ENCODE peak calls at places on chromosomes 6 and 20, in five cellular contexts. Y, J, K, M and U are unnamed samples.

GRCh38 chr6:21730533-21730932 is 137.0 kb downstream of the SOX4 start:
- DNase-seq in Y (no peak), K (no peak), M (no peak), J (no peak), U (no peak)

GRCh38 chr20:34880095-34880680 is 3.8 kb downstream of the ACSS2 start:
- DNase-seq in M (no peak), Y (no peak), J (no peak), K (no peak), U (no peak)

GRCh38 chr20:34390769-34391447 is 27.8 kb downstream of the ITCH start:
- DNase-seq in J (peak; percentile 5), Y (no peak), M (peak; percentile 85), K (peak; percentile 53), U (peak; percentile 66)

GRCh38 chr20:20568604-20569205 is 143.7 kb downstream of the RALGAPA2 start:
- DNase-seq in Y (no peak), K (no peak), M (no peak), J (no peak), U (peak; percentile 3)

GRCh38 chr6:107985701-107986100 is 27.7 kb upstream of the SEC63 start:
- DNase-seq in Y (no peak), M (no peak), J (no peak), K (no peak), U (no peak)

GRCh38 chr6:124854338-124854922 is 107.8 kb upstream of the RNF217 start:
- DNase-seq in K (no peak), J (no peak), M (no peak), Y (no peak), U (no peak)

GRCh38 chr20:33675127-33675954 is 1.1 kb upstream of the NECAB3 start:
- DNase-seq in J (no peak), M (no peak), Y (no peak), K (no peak), U (no peak)

GRCh38 chr20:57650756-57651483 is 30.7 kb upstream of the ZBP1 start:
- DNase-seq in M (no peak), J (no peak), Y (peak; percentile 61), K (peak; percentile 13), U (no peak)

GRCh38 chr20:40628877-40629276 is 60.2 kb downstream of the MAFB start:
- DNase-seq in J (no peak), K (no peak), Y (no peak), M (no peak), U (no peak)

GRCh38 chr6:40436685-40437604 is 150.2 kb downstream of the LRFN2 start:
- DNase-seq in Y (no peak), J (no peak), M (no peak), K (no peak), U (no peak)

GRCh38 chr6:34172961-34173775 is 27.3 kb upstream of the GRM4 start:
- DNase-seq in M (no peak), K (peak; percentile 6), J (no peak), Y (peak; percentile 34), U (no peak)

GRCh38 chr6:168119539-168119938 is 40.5 kb upstream of the FRMD1 start:
- DNase-seq in M (no peak), J (no peak), Y (no peak), K (no peak), U (no peak)

GRCh38 chr20:55415567-55416142 is 589.7 kb downstream of the CBLN4 start:
- DNase-seq in K (no peak), Y (no peak), M (no peak), J (no peak), U (no peak)

GRCh38 chr6:132007474-132008190 is 56.5 kb upstream of the CCN2 start:
- DNase-seq in Y (no peak), M (no peak), K (no peak), J (no peak), U (no peak)

GRCh38 chr6:142378138-142378875 is 76.5 kb downstream of the ADGRG6 start:
- DNase-seq in K (peak; percentile 24), M (peak; percentile 53), Y (no peak), J (no peak), U (peak; percentile 71)

GRCh38 chr20:13910492-13910891 is 79.9 kb downstream of the SEL1L2 start:
- DNase-seq in K (no peak), Y (no peak), J (no peak), M (no peak), U (no peak)

GRCh38 chr20:5171074-5171789 is 44.4 kb downstream of the CDS2 start:
- DNase-seq in Y (no peak), M (no peak), K (no peak), J (no peak), U (no peak)

GRCh38 chr20:56382696-56383095 is 9.3 kb downstream of the AURKA start:
- DNase-seq in K (no peak), J (no peak), M (no peak), Y (no peak), U (no peak)

GRCh38 chr6:46217671-46218131 is 46.9 kb upstream of the ENPP5 start:
- DNase-seq in J (no peak), Y (no peak), K (peak; percentile 26), M (no peak), U (no peak)

GRCh38 chr20:50931048-50931305 is 260 bp downstream of the ADNP start:
- DNase-seq in K (no peak), M (no peak), Y (no peak), J (no peak), U (no peak)

GRCh38 chr6:1756472-1757129 is 146.9 kb downstream of the FOXC1 start:
- DNase-seq in K (no peak), Y (no peak), M (no peak), J (no peak), U (no peak)

GRCh38 chr6:53770690-53771320 is 24.0 kb upstream of the LRRC1 start:
- DNase-seq in K (no peak), Y (no peak), M (no peak), J (no peak), U (no peak)

GRCh38 chr20:47328841-47329448 is 27.6 kb downstream of the ZMYND8 start:
- DNase-seq in M (no peak), K (no peak), Y (no peak), J (no peak), U (no peak)

GRCh38 chr6:21840428-21840827 is 246.9 kb downstream of the SOX4 start:
- DNase-seq in M (no peak), K (no peak), Y (no peak), J (no peak), U (no peak)

GRCh38 chr6:103191391-103192093 is 1668.2 kb downstream of the HACE1 start:
- DNase-seq in Y (no peak), M (no peak), K (no peak), J (no peak), U (no peak)

GRCh38 chr6:121515615-121516265 is 80.3 kb downstream of the GJA1 start:
- DNase-seq in M (no peak), Y (no peak), K (no peak), J (no peak), U (no peak)

GRCh38 chr6:30493643-30494250 is 4.4 kb downstream of the HLA-E start:
- DNase-seq in Y (peak; percentile 83), K (no peak), M (no peak), J (no peak), U (no peak)

GRCh38 chr20:38255389-38255788 is 5.1 kb downstream of the KIAA1755 start:
- DNase-seq in J (no peak), K (no peak), M (no peak), Y (no peak), U (no peak)

GRCh38 chr6:137218473-137218916 is 690 bp downstream of the IFNGR1 start:
- DNase-seq in J (peak; percentile 25), K (peak; percentile 80), M (no peak), Y (no peak), U (no peak)

DNA sequence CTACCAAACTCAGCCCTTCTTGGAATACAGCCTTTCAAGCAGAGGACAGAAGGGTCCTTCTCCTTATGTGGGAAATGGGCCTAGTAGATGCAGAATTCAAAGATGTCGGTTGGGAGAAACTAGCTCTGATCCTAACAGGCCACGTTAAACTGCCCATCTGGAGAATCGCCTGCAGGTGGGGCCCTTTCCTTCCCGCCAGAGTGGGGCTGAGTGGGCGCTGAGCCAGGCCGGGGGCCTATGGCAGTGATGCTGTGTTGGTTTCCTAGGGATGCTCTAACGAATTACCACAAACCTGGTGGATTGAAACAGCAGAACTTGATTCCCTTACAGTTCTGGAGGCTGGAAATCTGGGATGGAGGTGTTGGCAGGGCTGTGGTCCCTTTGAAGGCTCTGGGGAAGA is 9.1 kb downstream of the MAPK13 start:
- DNase-seq in K (no peak), Y (no peak), J (no peak), M (no peak), U (no peak)
- TF ChIP-seq CTCF in K (no peak), Y (no peak), J (no peak), M (peak; percentile 49), U (peak; percentile 2)

GRCh38 chr20:46312945-46313861 is 4.9 kb upstream of the CDH22 start:
- DNase-seq in K (no peak), J (no peak), M (no peak), Y (no peak), U (no peak)

GRCh38 chr20:46312075-46312944 is 4.0 kb upstream of the CDH22 start:
- DNase-seq in Y (no peak), J (no peak), K (no peak), M (no peak), U (no peak)

GRCh38 chr20:46317685-46318177 is 9.4 kb upstream of the CDH22 start:
- DNase-seq in M (no peak), Y (no peak), K (no peak), J (no peak), U (no peak)

GRCh38 chr20:46315311-46315710 is 7.0 kb upstream of the CDH22 start:
- DNase-seq in M (no peak), J (no peak), Y (no peak), K (no peak), U (no peak)

GRCh38 chr20:46316984-46317684 is 8.8 kb upstream of the CDH22 start:
- DNase-seq in J (no peak), K (no peak), M (no peak), Y (no peak), U (no peak)
- TF ChIP-seq CTCF in J (no peak), K (no peak), M (no peak), Y (no peak), U (no peak)

GRCh38 chr6:98054453-98054852 is 771.4 kb upstream of the MMS22L start:
- DNase-seq in M (no peak), Y (no peak), J (no peak), K (no peak), U (no peak)
- TF ChIP-seq CTCF in M (peak; percentile 43), Y (no peak), J (no peak), K (no peak), U (no peak)

GRCh38 chr6:99369533-99369932 is 20.1 kb upstream of the FAXC start:
- DNase-seq in M (no peak), J (no peak), Y (no peak), K (no peak), U (no peak)
- TF ChIP-seq CTCF in M (no peak), J (no peak), Y (no peak), K (no peak), U (no peak)